ENCODE peak calls at places on chromosomes 3 and 15, in four cellular contexts. One of them, this sample, is unnamed.

GRCh38 chr3:81622395-81622794 is 139.1 kb downstream of the GBE1 start:
- DNase-seq in neural progenitor cell: no peak
- DNase-seq in left lung: no peak
- DNase-seq in right lobe of liver: no peak
- DNase-seq in this sample: no peak

GRCh38 chr3:141851411-141851810 is 25.0 kb upstream of the ATP1B3 start:
- DNase-seq in neural progenitor cell: no peak
- DNase-seq in left lung: no peak
- DNase-seq in right lobe of liver: no peak
- DNase-seq in this sample: peak; percentile 62

GRCh38 chr3:115533218-115533617 is 90.1 kb upstream of the GAP43 start:
- DNase-seq in neural progenitor cell: no peak
- DNase-seq in left lung: no peak
- DNase-seq in right lobe of liver: no peak
- DNase-seq in this sample: no peak

GRCh38 chr3:130258532-130258952 is 86.9 kb upstream of the COL6A5 start:
- DNase-seq in neural progenitor cell: no peak
- DNase-seq in left lung: no peak
- DNase-seq in right lobe of liver: no peak
- DNase-seq in this sample: no peak

GRCh38 chr3:106277731-106278130 is 408.9 kb upstream of the CBLB start:
- DNase-seq in neural progenitor cell: no peak
- DNase-seq in left lung: no peak
- DNase-seq in right lobe of liver: no peak
- DNase-seq in this sample: no peak

GRCh38 chr3:77513541-77513940 is 473.6 kb downstream of the ROBO2 start:
- DNase-seq in neural progenitor cell: no peak
- DNase-seq in left lung: no peak
- DNase-seq in right lobe of liver: no peak
- DNase-seq in this sample: no peak

GRCh38 chr3:64262574-64263114 is 37.4 kb upstream of the PRICKLE2 start:
- DNase-seq in neural progenitor cell: no peak
- DNase-seq in left lung: no peak
- DNase-seq in right lobe of liver: no peak
- DNase-seq in this sample: no peak

GRCh38 chr3:134874737-134875413 is 79.8 kb downstream of the EPHB1 start:
- DNase-seq in neural progenitor cell: no peak
- DNase-seq in left lung: no peak
- DNase-seq in right lobe of liver: peak; percentile 54
- DNase-seq in this sample: no peak

GRCh38 chr15:27853624-27854455 is 245.3 kb downstream of the OCA2 start:
- DNase-seq in neural progenitor cell: no peak
- DNase-seq in left lung: no peak
- DNase-seq in right lobe of liver: no peak
- DNase-seq in this sample: no peak

GRCh38 chr3:142618917-142619401 is 22.8 kb downstream of the PLS1 start:
- DNase-seq in neural progenitor cell: no peak
- DNase-seq in left lung: no peak
- DNase-seq in right lobe of liver: no peak
- DNase-seq in this sample: no peak

GRCh38 chr3:80232760-80233159 is 465.0 kb upstream of the ROBO1 start:
- DNase-seq in neural progenitor cell: no peak
- DNase-seq in left lung: no peak
- DNase-seq in right lobe of liver: no peak
- DNase-seq in this sample: no peak

GRCh38 chr3:46351646-46352045 is 2.3 kb upstream of the CCR2 start:
- DNase-seq in neural progenitor cell: no peak
- DNase-seq in left lung: no peak
- DNase-seq in right lobe of liver: no peak
- DNase-seq in this sample: no peak

DNA sequence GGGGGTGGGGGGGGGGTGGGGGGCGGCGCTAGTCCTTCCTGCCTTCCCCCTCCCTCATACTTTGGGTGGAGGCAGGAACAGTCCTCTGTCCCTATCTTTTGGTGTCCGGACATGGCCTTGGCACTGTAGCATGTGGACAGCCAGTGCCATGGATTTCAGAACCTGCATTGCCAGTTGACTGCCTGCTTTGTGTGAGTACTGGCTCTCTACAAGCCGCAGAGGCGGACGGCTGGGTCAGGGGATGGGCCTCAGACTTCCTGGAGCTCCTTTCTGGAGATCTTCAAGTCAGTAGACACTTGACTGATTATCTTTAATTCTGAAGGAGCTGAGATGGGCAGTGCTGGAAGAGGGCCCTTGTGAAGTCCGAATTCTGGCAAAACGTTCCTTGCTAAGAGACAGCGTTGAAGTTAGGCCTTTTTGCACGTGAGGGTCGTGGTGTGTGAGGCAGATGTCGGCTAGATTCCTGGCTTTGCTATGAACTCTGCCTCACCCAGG is 2.5 kb downstream of the CLDN11 start:
- DNase-seq in neural progenitor cell: peak; percentile 20
- DNase-seq in left lung: no peak
- DNase-seq in right lobe of liver: no peak
- DNase-seq in this sample: peak; percentile 64
- H3K27ac ChIP-seq in neural progenitor cell: no peak overlapping the region
- H3K27ac ChIP-seq in left lung: no peak overlapping the region
- H3K27ac ChIP-seq in right lobe of liver: no peak overlapping the region
- H3K27ac ChIP-seq in this sample: peak overlapping the region; percentile 67

GRCh38 chr3:16724487-16724886 is 119.3 kb upstream of the DAZL start:
- DNase-seq in neural progenitor cell: no peak
- DNase-seq in left lung: no peak
- DNase-seq in right lobe of liver: no peak
- DNase-seq in this sample: no peak

GRCh38 chr3:16719426-16719825 is 114.2 kb upstream of the DAZL start:
- DNase-seq in neural progenitor cell: no peak
- DNase-seq in left lung: no peak
- DNase-seq in right lobe of liver: no peak
- DNase-seq in this sample: no peak

GRCh38 chr3:16721494-16721893 is 116.3 kb upstream of the DAZL start:
- DNase-seq in neural progenitor cell: no peak
- DNase-seq in left lung: no peak
- DNase-seq in right lobe of liver: no peak
- DNase-seq in this sample: no peak

GRCh38 chr3:16720367-16720766 is 115.1 kb upstream of the DAZL start:
- DNase-seq in neural progenitor cell: no peak
- DNase-seq in left lung: no peak
- DNase-seq in right lobe of liver: no peak
- DNase-seq in this sample: no peak

DNA sequence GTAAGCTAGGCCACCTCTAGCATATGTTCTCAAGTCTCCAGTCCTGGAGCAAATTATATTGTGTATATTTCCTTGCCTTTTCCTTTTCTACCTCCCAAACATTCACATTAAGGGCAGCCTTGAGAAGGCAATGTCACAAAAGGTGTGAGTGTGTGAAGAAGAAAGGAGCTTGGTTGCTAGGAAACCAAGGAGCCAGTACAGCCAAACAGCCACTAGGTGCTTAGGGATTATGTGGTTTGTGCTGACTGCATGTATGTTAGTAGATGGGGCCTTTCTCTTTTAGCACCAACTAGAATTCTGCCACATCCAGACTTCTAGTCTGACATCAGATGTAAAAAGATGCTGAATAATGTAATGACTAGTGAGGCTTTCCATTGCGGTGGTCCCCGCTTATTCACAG is 118.8 kb upstream of the DAZL start:
- DNase-seq in neural progenitor cell: peak; percentile 82
- DNase-seq in left lung: no peak
- DNase-seq in right lobe of liver: no peak
- DNase-seq in this sample: no peak
- TF ChIP-seq CTCF in neural progenitor cell: peak; percentile 51
- TF ChIP-seq CTCF in left lung: no peak
- TF ChIP-seq CTCF in right lobe of liver: no peak
- TF ChIP-seq CTCF in this sample: peak; percentile 23

GRCh38 chr3:162521669-162522068 is 1025.1 kb downstream of the OTOL1 start:
- DNase-seq in neural progenitor cell: no peak
- DNase-seq in left lung: no peak
- DNase-seq in right lobe of liver: no peak
- DNase-seq in this sample: no peak
- H3K27ac ChIP-seq in neural progenitor cell: no peak overlapping the region
- H3K27ac ChIP-seq in left lung: no peak overlapping the region
- H3K27ac ChIP-seq in right lobe of liver: no peak overlapping the region
- H3K27ac ChIP-seq in this sample: no peak overlapping the region

GRCh38 chr15:40282870-40283614 is at the start of gene ANKRD63:
- DNase-seq in neural progenitor cell: peak; percentile 61
- DNase-seq in left lung: no peak
- DNase-seq in right lobe of liver: no peak
- DNase-seq in this sample: no peak

GRCh38 chr15:40283615-40284306 is 897 bp upstream of the ANKRD63 start:
- DNase-seq in neural progenitor cell: peak; percentile 53
- DNase-seq in left lung: no peak
- DNase-seq in right lobe of liver: no peak
- DNase-seq in this sample: no peak

GRCh38 chr15:40280260-40281056 is 2.4 kb downstream of the ANKRD63 start:
- DNase-seq in neural progenitor cell: peak; percentile 55
- DNase-seq in left lung: no peak
- DNase-seq in right lobe of liver: no peak
- DNase-seq in this sample: no peak

GRCh38 chr15:40281057-40281850 is 1.6 kb downstream of the ANKRD63 start:
- DNase-seq in neural progenitor cell: no peak
- DNase-seq in left lung: no peak
- DNase-seq in right lobe of liver: no peak
- DNase-seq in this sample: no peak

GRCh38 chr15:40282144-40282869 is 557 bp downstream of the ANKRD63 start:
- DNase-seq in neural progenitor cell: peak; percentile 84
- DNase-seq in left lung: no peak
- DNase-seq in right lobe of liver: peak; percentile 86
- DNase-seq in this sample: no peak
- TF ChIP-seq CTCF in neural progenitor cell: peak; percentile 40
- TF ChIP-seq CTCF in left lung: peak; percentile 31
- TF ChIP-seq CTCF in right lobe of liver: peak; percentile 37
- TF ChIP-seq CTCF in this sample: peak; percentile 50